ENCODE peak calls at places on chromosomes 2 and 18, in nine cellular contexts. M is CD8-positive, alpha-beta T cell; N is MM.1S; H is astrocyte of the spinal cord; S is nephron progenitor cell; V is lower leg skin; A is endothelial cell; F is H9; Q is tibial artery. P is an unnamed sample.

GRCh38 chr18:32315881-32316280 is 126.0 kb downstream of the MEP1B start:
- DNase-seq in V (no peak), S (no peak), A (no peak), Q (no peak), H (no peak), M (no peak), N (no peak), F (no peak), P (peak; percentile 86)

GRCh38 chr2:53751728-53752127 is 15.9 kb upstream of the CHAC2 start:
- DNase-seq in N (no peak), M (no peak), A (no peak), F (no peak), V (no peak), H (no peak), Q (no peak), S (no peak), P (peak; percentile 65)

GRCh38 chr2:148541792-148542191 is 102.8 kb upstream of the EPC2 start:
- DNase-seq in H (no peak), S (no peak), V (no peak), Q (peak; percentile 24), A (no peak), M (no peak), N (no peak), F (no peak), P (no peak)

GRCh38 chr2:144711546-144712276 is 191.8 kb upstream of the ZEB2 start:
- DNase-seq in F (no peak), H (no peak), N (no peak), S (no peak), A (no peak), Q (no peak), M (no peak), V (no peak), P (no peak)

GRCh38 chr2:187208199-187208785 is 239.8 kb downstream of the CALCRL start:
- DNase-seq in M (no peak), Q (no peak), H (no peak), S (no peak), V (no peak), F (no peak), N (no peak), A (no peak), P (no peak)

GRCh38 chr18:44579028-44579692 is 101.5 kb upstream of the SETBP1 start:
- DNase-seq in F (peak; percentile 33), A (no peak), H (peak; percentile 59), M (no peak), Q (no peak), N (peak; percentile 40), V (no peak), S (no peak), P (peak; percentile 59)

GRCh38 chr18:58166278-58166844 is 122.3 kb downstream of the NEDD4L start:
- DNase-seq in A (no peak), V (peak; percentile 56), M (no peak), Q (no peak), F (no peak), H (no peak), S (no peak), N (no peak), P (no peak)

GRCh38 chr2:46297546-46298271 is 502 bp downstream of the EPAS1 start:
- DNase-seq in F (peak; percentile 72), M (peak; percentile 61), H (no peak), Q (peak; percentile 86), V (peak; percentile 95), N (peak; percentile 77), A (peak; percentile 56), S (peak; percentile 61), P (no peak)

GRCh38 chr18:41165625-41166024 is 789.4 kb upstream of the PIK3C3 start:
- DNase-seq in V (no peak), S (no peak), H (no peak), Q (no peak), F (no peak), M (no peak), N (no peak), A (no peak), P (peak; percentile 8)

GRCh38 chr18:33184918-33185317 is 255.6 kb downstream of the CCDC178 start:
- DNase-seq in S (no peak), F (no peak), N (no peak), H (no peak), M (no peak), A (no peak), Q (no peak), V (no peak), P (no peak)

GRCh38 chr18:39571511-39571910 is 2005.9 kb upstream of the CELF4 start:
- DNase-seq in H (peak; percentile 22), A (peak; percentile 45), M (no peak), V (no peak), S (no peak), N (no peak), Q (no peak), F (no peak), P (peak; percentile 45)

GRCh38 chr2:20625920-20626697 is 24.8 kb downstream of the HS1BP3 start:
- DNase-seq in A (no peak), N (no peak), F (no peak), H (peak; percentile 66), V (peak; percentile 81), S (no peak), Q (peak; percentile 83), M (no peak), P (peak; percentile 64)

GRCh38 chr2:146817613-146818012 is 1027.2 kb upstream of the ACVR2A start:
- DNase-seq in F (no peak), V (no peak), H (peak; percentile 16), N (no peak), Q (no peak), S (no peak), M (no peak), A (no peak), P (no peak)

GRCh38 chr2:36530983-36531354 is 67.0 kb downstream of the FEZ2 start:
- DNase-seq in F (no peak), Q (no peak), A (no peak), V (no peak), M (no peak), N (no peak), S (no peak), H (peak; percentile 62), P (peak; percentile 93)

GRCh38 chr2:136322436-136322835 is 204.5 kb upstream of the CXCR4 start:
- DNase-seq in V (no peak), N (no peak), Q (no peak), A (no peak), F (no peak), S (no peak), M (no peak), H (no peak), P (no peak)

GRCh38 chr2:136323212-136323611 is 205.3 kb upstream of the CXCR4 start:
- DNase-seq in F (no peak), S (no peak), M (no peak), H (no peak), A (no peak), V (no peak), N (no peak), Q (no peak), P (no peak)

GRCh38 chr2:136319651-136320050 is 201.7 kb upstream of the CXCR4 start:
- DNase-seq in H (no peak), Q (no peak), N (no peak), F (peak; percentile 38), S (no peak), M (no peak), V (no peak), A (no peak), P (no peak)

GRCh38 chr2:136323935-136324334 is 206.0 kb upstream of the CXCR4 start:
- DNase-seq in N (no peak), S (no peak), H (no peak), M (no peak), F (no peak), A (no peak), V (no peak), Q (no peak), P (no peak)

GRCh38 chr2:136319227-136319626 is 201.3 kb upstream of the CXCR4 start:
- DNase-seq in A (no peak), N (no peak), V (no peak), S (peak; percentile 26), Q (no peak), M (no peak), F (no peak), H (no peak), P (no peak)
- TF ChIP-seq CTCF in A (no peak), N (no peak), V (no peak), S (no peak), Q (no peak), M (no peak), F (no peak), H (no peak), P (no peak)

DNA sequence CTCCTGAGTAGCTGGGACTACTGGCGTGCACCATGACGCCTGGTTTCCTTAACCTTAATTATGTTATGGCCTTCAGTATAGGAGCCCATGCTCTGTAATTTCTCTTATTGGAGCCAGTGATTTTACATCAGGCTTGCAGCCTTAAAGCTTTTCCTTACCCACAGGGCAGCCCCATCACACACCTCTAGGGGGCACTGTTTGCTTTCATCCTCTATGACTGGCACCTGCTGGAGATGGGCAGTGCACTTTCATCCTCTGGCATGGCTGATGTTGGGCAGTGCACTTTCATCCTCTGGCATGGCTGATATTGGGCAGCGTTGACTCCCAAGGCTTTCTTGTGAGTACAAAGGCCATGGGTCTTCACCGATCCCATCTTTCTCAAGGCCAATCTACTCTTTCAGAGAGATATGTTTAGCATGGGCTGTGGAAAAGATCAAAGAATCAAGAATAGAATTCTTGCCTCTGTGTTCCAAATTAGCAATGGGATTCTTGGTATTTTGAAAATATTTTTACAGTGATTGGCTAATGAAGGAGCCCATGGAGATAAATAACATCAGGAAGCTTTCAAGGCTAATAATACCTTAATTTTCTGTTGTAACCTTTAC is 80.7 kb upstream of the MEX3C start:
- DNase-seq in A (peak; percentile 69), M (no peak), S (peak; percentile 60), Q (no peak), H (peak; percentile 8), N (peak; percentile 82), V (no peak), F (peak; percentile 74), P (peak; percentile 34)
- TF ChIP-seq CTCF in A (peak; percentile 80), M (peak; percentile 25), S (peak; percentile 67), Q (no peak), H (peak; percentile 60), N (peak; percentile 92), V (no peak), F (peak; percentile 94), P (peak; percentile 66)

GRCh38 chr2:157782057-157782845 is 93.9 kb downstream of the ACVR1 start:
- DNase-seq in Q (no peak), V (no peak), A (no peak), N (peak; percentile 13), H (no peak), S (no peak), F (no peak), M (no peak), P (peak; percentile 39)
- TF ChIP-seq CTCF in Q (peak; percentile 40), V (no peak), A (no peak), N (peak; percentile 24), H (peak; percentile 43), S (peak; percentile 25), F (peak; percentile 57), M (no peak), P (peak; percentile 51)

DNA sequence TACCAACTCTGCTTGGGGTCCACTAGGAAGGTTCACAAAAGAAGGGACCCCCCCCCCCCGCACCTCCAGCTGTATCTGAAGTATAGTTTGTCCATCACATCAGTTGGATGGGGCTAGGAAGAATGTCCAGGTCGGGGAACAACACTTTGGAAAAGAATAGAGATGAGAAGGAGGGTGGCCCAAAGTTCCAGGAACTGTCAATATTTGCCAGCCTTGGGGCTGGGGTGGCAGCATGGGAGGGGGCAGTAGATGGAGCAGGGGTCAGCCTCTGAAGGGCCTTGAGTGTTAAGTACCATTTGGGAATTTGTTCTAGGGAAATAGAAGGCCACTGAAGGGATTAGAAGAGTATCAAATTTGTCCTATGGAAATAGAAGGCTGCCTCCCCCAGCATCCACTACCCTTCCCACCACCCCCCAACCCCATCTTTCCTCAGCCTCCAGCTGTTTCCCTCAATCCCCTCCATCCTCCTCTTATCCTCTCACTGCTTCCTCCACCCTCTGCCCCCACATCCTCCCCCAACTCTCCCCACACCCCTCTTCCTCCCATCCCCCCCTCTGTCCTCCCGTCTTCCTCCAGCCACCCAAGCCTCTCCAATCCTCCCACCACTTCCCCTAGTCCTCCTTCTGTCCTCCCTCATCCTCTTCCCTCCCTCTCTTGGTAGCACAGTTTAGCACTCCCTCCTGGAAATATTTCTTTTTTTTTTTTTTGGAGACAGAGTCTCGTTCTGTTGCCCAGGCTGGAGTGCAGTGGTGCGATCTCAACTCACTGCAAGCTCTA is 2.0 kb upstream of the KIDINS220 start:
- DNase-seq in F (no peak), A (no peak), V (no peak), S (no peak), Q (no peak), M (no peak), N (no peak), H (no peak), P (no peak)
- TF ChIP-seq CTCF in F (no peak), A (no peak), V (no peak), S (no peak), Q (no peak), M (no peak), N (no peak), H (no peak), P (no peak)